ENCODE peak calls at places on chromosomes 2 and 18, in six cellular contexts. P is A673, I is kidney epithelial cell, R is mesendoderm, C is heart right ventricle, K is IMR-90. A is an unnamed sample.

GRCh38 chr2:28233070-28233718 is 159.5 kb upstream of the FOSL2 start:
- DNase-seq in K (peak; percentile 81), R (no peak), P (peak; percentile 44), I (no peak), C (no peak), A (no peak)

GRCh38 chr2:120939595-120940318 is 204.1 kb downstream of the GLI2 start:
- DNase-seq in P (no peak), C (no peak), I (peak; percentile 63), K (peak; percentile 95), R (peak; percentile 85), A (no peak)

GRCh38 chr2:120566331-120567035 is 169.2 kb upstream of the GLI2 start:
- DNase-seq in P (no peak), C (peak; percentile 86), R (no peak), K (peak; percentile 67), I (no peak), A (peak; percentile 94)

GRCh38 chr2:202172439-202173191 is 65.8 kb downstream of the SUMO1 start:
- DNase-seq in C (no peak), I (no peak), R (no peak), K (peak; percentile 59), P (no peak), A (no peak)

GRCh38 chr18:79702906-79703305 is 23.3 kb downstream of the CTDP1 start:
- DNase-seq in I (no peak), P (no peak), K (no peak), R (no peak), C (no peak), A (no peak)

GRCh38 chr2:240567872-240568677 is at the start of gene RNPEPL1:
- DNase-seq in C (peak; percentile 21), I (no peak), P (peak; percentile 59), K (no peak), R (no peak), A (peak; percentile 85)

GRCh38 chr2:169291517-169291916 is 70.8 kb downstream of the LRP2 start:
- DNase-seq in K (no peak), I (no peak), R (no peak), C (no peak), P (no peak), A (no peak)

GRCh38 chr18:65235966-65236634 is 514.7 kb upstream of the CDH7 start:
- DNase-seq in R (peak; percentile 30), C (no peak), K (no peak), I (peak; percentile 65), P (peak; percentile 81), A (no peak)

GRCh38 chr2:96407919-96408550 is 72.5 kb downstream of the NCAPH start:
- DNase-seq in C (no peak), R (no peak), I (no peak), K (no peak), P (no peak), A (no peak)

GRCh38 chr18:73848656-73849055 is 299.0 kb downstream of the FBXO15 start:
- DNase-seq in P (no peak), K (peak; percentile 88), R (no peak), I (peak; percentile 29), C (no peak), A (no peak)

GRCh38 chr2:201857326-201857725 is 51.0 kb downstream of the CDK15 start:
- DNase-seq in C (no peak), R (no peak), P (no peak), K (no peak), I (no peak), A (no peak)

GRCh38 chr2:9631976-9632700 is 1.3 kb upstream of the YWHAQ start:
- DNase-seq in R (peak; percentile 66), I (no peak), P (no peak), C (peak; percentile 64), K (no peak), A (no peak)

GRCh38 chr2:19359456-19359855 is 1.0 kb upstream of the OSR1 start:
- DNase-seq in P (no peak), K (no peak), I (no peak), C (no peak), R (no peak), A (no peak)

GRCh38 chr2:237435844-237436590 is 22.1 kb upstream of the COL6A3 start:
- DNase-seq in R (no peak), P (no peak), K (peak; percentile 81), C (peak; percentile 62), I (no peak), A (peak; percentile 87)

GRCh38 chr2:237431856-237432255 is 17.9 kb upstream of the COL6A3 start:
- DNase-seq in K (no peak), P (no peak), C (no peak), I (no peak), R (no peak), A (no peak)

GRCh38 chr2:237434916-237435315 is 21.0 kb upstream of the COL6A3 start:
- DNase-seq in K (peak; percentile 75), I (no peak), C (no peak), P (peak; percentile 73), R (no peak), A (no peak)

GRCh38 chr2:237432484-237433092 is 18.6 kb upstream of the COL6A3 start:
- DNase-seq in I (peak; percentile 91), R (peak; percentile 68), C (no peak), K (peak; percentile 93), P (no peak), A (no peak)

GRCh38 chr2:237433920-237434319 is 20.0 kb upstream of the COL6A3 start:
- DNase-seq in P (no peak), I (no peak), R (no peak), K (no peak), C (no peak), A (no peak)
- H3K4me3 ChIP-seq in P (no peak overlapping the region), I (peak overlapping the region; percentile 14), R (no peak overlapping the region), K (no peak overlapping the region), C (no peak overlapping the region), A (no peak overlapping the region)

GRCh38 chr2:15780912-15781574 is 159.3 kb upstream of the MYCN start:
- DNase-seq in R (peak; percentile 19), P (no peak), I (no peak), K (no peak), C (no peak), A (no peak)
- H3K27me3 ChIP-seq in R (no peaks in the 10 kb centered on the region), P (no peaks in the 10 kb centered on the region), I (no peaks in the 10 kb centered on the region), K (no peaks in the 10 kb centered on the region), C (no peaks in the 10 kb centered on the region), A (no peaks in the 10 kb centered on the region)

DNA sequence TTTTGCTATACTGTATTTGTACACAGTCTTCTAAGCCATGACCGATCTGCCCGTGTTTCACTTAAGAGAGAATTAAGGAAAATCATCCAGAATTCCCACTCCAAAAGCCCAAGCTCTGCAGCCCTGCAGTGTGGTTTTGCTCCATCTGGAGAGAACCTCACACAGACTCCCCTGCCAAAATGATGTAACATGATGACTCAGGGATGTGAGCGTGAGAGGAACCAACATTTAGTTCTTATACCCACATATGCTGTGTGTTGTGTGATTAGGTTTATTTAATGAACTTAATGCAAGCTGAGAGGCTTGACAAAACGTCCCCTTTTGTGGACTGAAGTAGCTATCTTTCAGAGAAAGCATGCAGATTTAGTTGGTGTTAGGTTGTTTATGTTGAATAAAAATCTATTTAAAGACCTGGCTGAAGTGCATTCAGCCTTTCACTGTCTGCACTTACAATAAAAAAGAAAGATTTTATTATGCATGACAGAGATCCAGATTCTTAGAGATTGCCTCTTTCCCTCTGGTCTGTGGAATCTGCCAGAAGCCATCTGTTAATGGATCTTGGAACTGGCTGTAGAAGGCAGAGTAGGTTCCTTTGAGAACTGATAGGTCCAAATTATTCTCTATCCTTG is 6.3 kb downstream of the RAB12 start:
- DNase-seq in R (peak; percentile 80), P (peak; percentile 82), I (peak; percentile 68), C (peak; percentile 51), K (peak; percentile 97), A (no peak)
- H3K4me3 ChIP-seq in R (no peak overlapping the region), P (no peak overlapping the region), I (no peak overlapping the region), C (no peak overlapping the region), K (no peak overlapping the region), A (no peak overlapping the region)

GRCh38 chr2:26921323-26921722 is 49.1 kb upstream of the MAPRE3 start:
- DNase-seq in I (no peak), C (no peak), K (no peak), R (no peak), P (no peak), A (no peak)
- H3K27me3 ChIP-seq in I (peaks cover 13% of the 10 kb centered on the region), C (no peaks in the 10 kb centered on the region), K (peaks cover 40% of the 10 kb centered on the region), R (no peaks in the 10 kb centered on the region), P (no peaks in the 10 kb centered on the region), A (no peaks in the 10 kb centered on the region)

GRCh38 chr2:31384351-31384750 is 30.2 kb downstream of the XDH start:
- DNase-seq in K (peak; percentile 96), I (peak; percentile 84), P (no peak), R (peak; percentile 18), C (no peak), A (no peak)
- H3K4me3 ChIP-seq in K (no peak overlapping the region), I (no peak overlapping the region), P (no peak overlapping the region), R (no peak overlapping the region), C (no peak overlapping the region), A (no peak overlapping the region)

DNA sequence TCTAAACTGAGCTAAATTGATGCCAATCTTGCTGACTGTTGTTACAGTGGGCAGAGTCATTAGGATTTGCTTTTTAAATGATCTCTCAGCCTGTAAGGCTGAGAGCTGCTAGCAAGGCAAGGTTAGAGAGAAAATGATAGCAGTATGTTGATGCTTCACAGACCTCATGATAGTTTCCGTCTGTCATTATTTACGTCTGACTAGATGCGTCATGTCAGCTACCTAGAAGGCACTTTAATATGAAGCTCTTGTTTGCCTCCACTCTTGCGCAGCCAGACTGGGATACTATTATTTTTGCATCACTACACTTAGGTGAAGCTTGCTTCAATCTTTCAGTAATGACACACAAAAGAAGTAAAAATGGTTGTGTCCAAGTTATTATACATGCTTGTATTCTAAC is 313.8 kb downstream of the LNPK start:
- DNase-seq in P (no peak), I (no peak), C (no peak), R (no peak), K (no peak), A (no peak)
- H3K27me3 ChIP-seq in P (no peaks in the 10 kb centered on the region), I (peaks cover 4% of the 10 kb centered on the region), C (no peaks in the 10 kb centered on the region), R (no peaks in the 10 kb centered on the region), K (peaks cover 2% of the 10 kb centered on the region), A (peaks cover 3% of the 10 kb centered on the region)

DNA sequence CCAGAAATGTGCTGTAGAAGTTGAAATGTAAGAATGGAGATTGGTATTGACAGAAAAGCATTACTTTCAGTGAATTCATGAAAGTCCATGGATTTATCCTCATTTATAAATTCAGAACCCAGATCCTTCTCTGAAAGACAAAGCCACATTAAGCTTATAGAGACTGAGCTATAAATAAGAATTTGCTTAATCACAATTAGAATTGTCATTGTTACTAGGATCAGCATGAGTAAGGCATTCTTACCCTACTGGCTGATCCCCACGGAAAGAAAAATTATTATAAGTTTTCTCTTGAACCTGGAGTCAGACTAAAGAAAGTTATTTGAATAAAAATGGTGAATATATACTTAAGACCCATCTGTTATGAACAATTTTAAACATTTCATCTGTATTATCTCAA is 199.2 kb upstream of the DTNA start:
- DNase-seq in R (no peak), P (no peak), K (no peak), I (no peak), C (no peak), A (no peak)
- H3K4me3 ChIP-seq in R (no peak overlapping the region), P (no peak overlapping the region), K (no peak overlapping the region), I (no peak overlapping the region), C (no peak overlapping the region), A (no peak overlapping the region)

GRCh38 chr2:172079838-172080640 is 5.3 kb upstream of the DLX1 start:
- DNase-seq in C (no peak), P (peak; percentile 49), K (peak; percentile 22), I (no peak), R (no peak), A (peak; percentile 72)
- H3K27me3 ChIP-seq in C (peaks cover 28% of the 10 kb centered on the region), P (no peaks in the 10 kb centered on the region), K (peaks cover 44% of the 10 kb centered on the region), I (peaks cover 51% of the 10 kb centered on the region), R (peaks cover 49% of the 10 kb centered on the region), A (no peaks in the 10 kb centered on the region)

GRCh38 chr2:166671235-166671634 is 177.2 kb upstream of the SCN7A start:
- DNase-seq in I (no peak), P (peak; percentile 8), K (peak; percentile 62), C (no peak), R (no peak), A (no peak)
- H3K4me3 ChIP-seq in I (no peak overlapping the region), P (no peak overlapping the region), K (no peak overlapping the region), C (no peak overlapping the region), R (no peak overlapping the region), A (no peak overlapping the region)

A was measured in aorta.